ENCODE peak calls at places on chromosome 6, in eight cellular contexts. A is gastroesophageal sphincter; I is activated T-cell treated with anti-CD3 and anti-CD28 coated beads, Interleukin-2, amount 50 U/mL, for 4 hours; Z is foreskin keratinocyte; L is activated naive CD8-positive, alpha-beta T cell treated with anti-CD3 and anti-CD28 coated beads, Interleukin-2, amount 50 U/mL, for 24 hours; T is right lobe of liver; U is GM12878; F is Right ventricle myocardium superior. Q is an unnamed sample.

GRCh38 chr6:14619419-14619781 is 501.8 kb downstream of the CD83 start:
- ATAC-seq in A (no peak), I (no peak), Z (no peak), L (no peak), T (no peak), U (no peak), F (peak), Q (no peak)

GRCh38 chr6:159982726-159983506 is 14.0 kb downstream of the IGF2R start:
- ATAC-seq in A (peak), I (no peak), Z (no peak), L (no peak), T (peak), U (peak), F (peak), Q (no peak)

GRCh38 chr6:4510906-4511625 is 265.1 kb upstream of the CDYL start:
- ATAC-seq in A (no peak), I (no peak), Z (no peak), L (no peak), T (no peak), U (no peak), F (no peak), Q (no peak)

GRCh38 chr6:90271831-90272230 is 24.8 kb downstream of the BACH2 start:
- ATAC-seq in A (no peak), I (no peak), Z (no peak), L (no peak), T (no peak), U (no peak), F (no peak), Q (no peak)

GRCh38 chr6:32369678-32370077 is 2.0 kb downstream of the TSBP1 start:
- ATAC-seq in A (no peak), I (no peak), Z (peak), L (peak), T (no peak), U (no peak), F (no peak), Q (no peak)

GRCh38 chr6:113979930-113980329 is 9.0 kb upstream of the HDAC2 start:
- ATAC-seq in A (no peak), I (no peak), Z (no peak), L (no peak), T (peak), U (peak), F (peak), Q (no peak)

GRCh38 chr6:156977527-156978291 is 200.5 kb downstream of the ARID1B start:
- ATAC-seq in A (peak), I (no peak), Z (peak), L (no peak), T (peak), U (no peak), F (peak), Q (peak)

GRCh38 chr6:41548841-41549642 is 2.9 kb downstream of the FOXP4 start:
- ATAC-seq in A (no peak), I (no peak), Z (no peak), L (no peak), T (no peak), U (no peak), F (no peak), Q (no peak)

GRCh38 chr6:27088068-27088467 is 159.4 kb upstream of the PRSS16 start:
- ATAC-seq in A (no peak), I (no peak), Z (no peak), L (no peak), T (no peak), U (no peak), F (no peak), Q (no peak)

Q was measured in esophagus mucosa.